ENCODE peak calls at places on chromosome 10, in five cellular contexts. One of them, this sample, is unnamed.

GRCh38 chr10:26855186-26855585 is 5.6 kb downstream of the ABI1 start:
- DNase-seq in stomach: no peak
- DNase-seq in A549: no peak
- DNase-seq in body of pancreas: no peak
- DNase-seq in uterus: no peak
- DNase-seq in this sample: no peak

GRCh38 chr10:100186253-100186780 is 488 bp upstream of the ERLIN1 start:
- DNase-seq in A549: peak; percentile 48
- DNase-seq in uterus: peak; percentile 31
- DNase-seq in body of pancreas: peak; percentile 40
- DNase-seq in stomach: no peak
- DNase-seq in this sample: no peak

GRCh38 chr10:344582-345200 is 209.4 kb downstream of the ZMYND11 start:
- DNase-seq in body of pancreas: no peak
- DNase-seq in stomach: no peak
- DNase-seq in A549: no peak
- DNase-seq in uterus: no peak
- DNase-seq in this sample: no peak

GRCh38 chr10:73998623-73999622 is 1.0 kb downstream of the VCL start:
- DNase-seq in stomach: peak; percentile 60
- DNase-seq in A549: peak; percentile 86
- DNase-seq in uterus: peak; percentile 73
- DNase-seq in body of pancreas: peak; percentile 69
- DNase-seq in this sample: peak; percentile 7

GRCh38 chr10:77637474-77637985 is at the start of gene KCNMA1:
- DNase-seq in A549: peak; percentile 51
- DNase-seq in body of pancreas: peak; percentile 15
- DNase-seq in uterus: peak; percentile 56
- DNase-seq in stomach: no peak
- DNase-seq in this sample: no peak

GRCh38 chr10:23035569-23035968 is 59.8 kb upstream of the MSRB2 start:
- DNase-seq in uterus: no peak
- DNase-seq in A549: no peak
- DNase-seq in body of pancreas: no peak
- DNase-seq in stomach: no peak
- DNase-seq in this sample: no peak

GRCh38 chr10:35208536-35208935 is 81.9 kb downstream of the CREM start:
- DNase-seq in body of pancreas: no peak
- DNase-seq in A549: no peak
- DNase-seq in uterus: no peak
- DNase-seq in stomach: no peak
- DNase-seq in this sample: peak; percentile 11

GRCh38 chr10:8057636-8058273 is 3.3 kb downstream of the GATA3 start:
- DNase-seq in stomach: no peak
- DNase-seq in A549: no peak
- DNase-seq in body of pancreas: no peak
- DNase-seq in uterus: no peak
- DNase-seq in this sample: no peak

GRCh38 chr10:67808706-67809105 is 29.3 kb downstream of the DNAJC12 start:
- DNase-seq in A549: no peak
- DNase-seq in uterus: no peak
- DNase-seq in body of pancreas: no peak
- DNase-seq in stomach: no peak
- DNase-seq in this sample: no peak

GRCh38 chr10:104706886-104707285 is 65.8 kb downstream of the SORCS3 start:
- DNase-seq in body of pancreas: no peak
- DNase-seq in uterus: no peak
- DNase-seq in A549: no peak
- DNase-seq in stomach: no peak
- DNase-seq in this sample: no peak

GRCh38 chr10:30813872-30814471 is 184.4 kb upstream of the LYZL2 start:
- DNase-seq in uterus: no peak
- DNase-seq in A549: no peak
- DNase-seq in body of pancreas: no peak
- DNase-seq in stomach: no peak
- DNase-seq in this sample: no peak

GRCh38 chr10:131818510-131819234 is 82.1 kb upstream of the PPP2R2D start:
- DNase-seq in uterus: no peak
- DNase-seq in stomach: peak; percentile 23
- DNase-seq in A549: no peak
- DNase-seq in body of pancreas: no peak
- DNase-seq in this sample: no peak

GRCh38 chr10:28118985-28119628 is 120.2 kb upstream of the ODAD2 start:
- DNase-seq in stomach: no peak
- DNase-seq in A549: no peak
- DNase-seq in body of pancreas: no peak
- DNase-seq in uterus: no peak
- DNase-seq in this sample: no peak

GRCh38 chr10:1754506-1755177 is 17.3 kb upstream of the ADARB2 start:
- DNase-seq in body of pancreas: no peak
- DNase-seq in uterus: no peak
- DNase-seq in A549: no peak
- DNase-seq in stomach: no peak
- DNase-seq in this sample: no peak

GRCh38 chr10:61888744-61889143 is 12.8 kb upstream of the ARID5B start:
- DNase-seq in body of pancreas: no peak
- DNase-seq in uterus: no peak
- DNase-seq in stomach: no peak
- DNase-seq in A549: no peak
- DNase-seq in this sample: no peak

GRCh38 chr10:100370561-100370975 is 23.5 kb downstream of the SCD start:
- DNase-seq in uterus: no peak
- DNase-seq in body of pancreas: peak; percentile 56
- DNase-seq in A549: no peak
- DNase-seq in stomach: no peak
- DNase-seq in this sample: peak; percentile 26

GRCh38 chr10:97081621-97082235 is 104.0 kb downstream of the SLIT1 start:
- DNase-seq in uterus: no peak
- DNase-seq in body of pancreas: peak; percentile 57
- DNase-seq in stomach: peak; percentile 47
- DNase-seq in A549: peak; percentile 71
- DNase-seq in this sample: no peak

GRCh38 chr10:79246606-79247275 is 100.5 kb upstream of the PPIF start:
- DNase-seq in body of pancreas: peak; percentile 54
- DNase-seq in A549: no peak
- DNase-seq in uterus: peak; percentile 75
- DNase-seq in stomach: no peak
- DNase-seq in this sample: no peak

GRCh38 chr10:90849956-90850749 is 7.7 kb downstream of the HTR7 start:
- DNase-seq in A549: no peak
- DNase-seq in stomach: no peak
- DNase-seq in body of pancreas: no peak
- DNase-seq in uterus: no peak
- DNase-seq in this sample: no peak

GRCh38 chr10:76559889-76560215 is 1077.8 kb downstream of the KCNMA1 start:
- DNase-seq in A549: no peak
- DNase-seq in stomach: no peak
- DNase-seq in body of pancreas: no peak
- DNase-seq in uterus: no peak
- DNase-seq in this sample: no peak

GRCh38 chr10:102729090-102730026 is 14.4 kb upstream of the WBP1L start:
- DNase-seq in A549: peak; percentile 90
- DNase-seq in uterus: peak; percentile 89
- DNase-seq in body of pancreas: peak; percentile 83
- DNase-seq in stomach: peak; percentile 89
- DNase-seq in this sample: no peak

GRCh38 chr10:12819071-12819470 is 182.4 kb downstream of the CCDC3 start:
- DNase-seq in A549: no peak
- DNase-seq in stomach: no peak
- DNase-seq in body of pancreas: no peak
- DNase-seq in uterus: no peak
- DNase-seq in this sample: no peak

GRCh38 chr10:11864727-11865126 is 41.6 kb downstream of the PROSER2 start:
- DNase-seq in uterus: no peak
- DNase-seq in stomach: peak; percentile 25
- DNase-seq in body of pancreas: peak; percentile 20
- DNase-seq in A549: no peak
- DNase-seq in this sample: no peak

GRCh38 chr10:104274762-104275721 is 6.1 kb downstream of the GSTO2 start:
- DNase-seq in uterus: no peak
- DNase-seq in A549: peak; percentile 80
- DNase-seq in body of pancreas: peak; percentile 59
- DNase-seq in stomach: peak; percentile 68
- DNase-seq in this sample: no peak

GRCh38 chr10:25547391-25547790 is 372.6 kb downstream of the GPR158 start:
- DNase-seq in stomach: no peak
- DNase-seq in body of pancreas: no peak
- DNase-seq in A549: no peak
- DNase-seq in uterus: no peak
- DNase-seq in this sample: no peak

GRCh38 chr10:21860718-21861117 is 142.8 kb downstream of the DNAJC1 start:
- DNase-seq in uterus: no peak
- DNase-seq in A549: no peak
- DNase-seq in body of pancreas: no peak
- DNase-seq in stomach: no peak
- DNase-seq in this sample: no peak

GRCh38 chr10:119190353-119190752 is 11.7 kb upstream of the PRDX3 start:
- DNase-seq in uterus: no peak
- DNase-seq in A549: peak; percentile 84
- DNase-seq in stomach: no peak
- DNase-seq in body of pancreas: peak; percentile 16
- DNase-seq in this sample: no peak

GRCh38 chr10:29834990-29835569 is 200.3 kb upstream of the SVIL start:
- DNase-seq in body of pancreas: no peak
- DNase-seq in A549: no peak
- DNase-seq in uterus: no peak
- DNase-seq in stomach: no peak
- DNase-seq in this sample: no peak

GRCh38 chr10:105769248-105770184 is 1128.4 kb downstream of the SORCS3 start:
- DNase-seq in A549: no peak
- DNase-seq in uterus: no peak
- DNase-seq in stomach: no peak
- DNase-seq in body of pancreas: no peak
- DNase-seq in this sample: no peak

GRCh38 chr10:130782467-130782866 is 529.1 kb downstream of the TCERG1L start:
- DNase-seq in uterus: no peak
- DNase-seq in A549: no peak
- DNase-seq in body of pancreas: no peak
- DNase-seq in stomach: no peak
- DNase-seq in this sample: no peak

GRCh38 chr10:11762706-11763500 is 20.7 kb downstream of the ECHDC3 start:
- DNase-seq in A549: no peak
- DNase-seq in stomach: no peak
- DNase-seq in uterus: no peak
- DNase-seq in body of pancreas: no peak
- DNase-seq in this sample: no peak

GRCh38 chr10:28391283-28391682 is 88.4 kb upstream of the MPP7 start:
- DNase-seq in stomach: no peak
- DNase-seq in body of pancreas: no peak
- DNase-seq in uterus: no peak
- DNase-seq in A549: no peak
- DNase-seq in this sample: no peak

GRCh38 chr10:123013456-123014419 is 4.9 kb downstream of the ACADSB start:
- DNase-seq in body of pancreas: no peak
- DNase-seq in uterus: no peak
- DNase-seq in A549: no peak
- DNase-seq in stomach: no peak
- DNase-seq in this sample: no peak

GRCh38 chr10:104080762-104081161 is 4.9 kb downstream of the COL17A1 start:
- DNase-seq in A549: peak; percentile 20
- DNase-seq in uterus: no peak
- DNase-seq in stomach: no peak
- DNase-seq in body of pancreas: peak; percentile 33
- DNase-seq in this sample: peak; percentile 6

GRCh38 chr10:132188331-132188730 is 1.6 kb downstream of the DPYSL4 start:
- DNase-seq in stomach: no peak
- DNase-seq in uterus: no peak
- DNase-seq in body of pancreas: no peak
- DNase-seq in A549: no peak
- DNase-seq in this sample: no peak

DNA sequence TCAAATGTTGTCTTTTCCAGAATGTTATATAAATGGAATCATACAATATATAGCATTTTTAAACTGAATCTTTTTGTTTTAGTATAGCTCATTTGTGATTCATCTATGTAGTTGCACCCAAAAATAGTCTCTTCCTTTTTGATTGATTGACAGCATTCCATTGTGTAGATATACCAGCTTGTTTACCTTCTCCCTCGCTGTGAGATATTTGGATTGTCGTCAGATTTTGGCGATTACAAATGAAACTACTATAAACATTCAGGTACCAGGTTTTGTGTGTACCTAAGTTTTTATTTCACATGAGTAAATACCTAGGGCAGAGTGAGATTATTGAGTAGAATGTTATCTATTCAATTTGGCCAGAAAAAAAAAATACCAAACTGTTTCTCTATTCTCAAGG is 584.7 kb upstream of the SORCS1 start:
- DNase-seq in stomach: no peak
- DNase-seq in uterus: no peak
- DNase-seq in A549: no peak
- DNase-seq in body of pancreas: no peak
- DNase-seq in this sample: no peak
- H3K9me3 ChIP-seq in stomach: no peaks in the 10 kb centered on the region
- H3K9me3 ChIP-seq in uterus: no peaks in the 10 kb centered on the region
- H3K9me3 ChIP-seq in A549: no peaks in the 10 kb centered on the region
- H3K9me3 ChIP-seq in body of pancreas: no peaks in the 10 kb centered on the region
- H3K9me3 ChIP-seq in this sample: no peaks in the 10 kb centered on the region

GRCh38 chr10:24346877-24347505 is 138.1 kb downstream of the KIAA1217 start:
- DNase-seq in uterus: no peak
- DNase-seq in body of pancreas: no peak
- DNase-seq in A549: no peak
- DNase-seq in stomach: no peak
- DNase-seq in this sample: no peak
- H3K27ac ChIP-seq in uterus: no peak overlapping the region
- H3K27ac ChIP-seq in body of pancreas: peak overlapping the region; percentile 20
- H3K27ac ChIP-seq in A549: no peak overlapping the region
- H3K27ac ChIP-seq in stomach: no peak overlapping the region
- H3K27ac ChIP-seq in this sample: no peak overlapping the region

GRCh38 chr10:110969183-110969582 is 49.8 kb downstream of the SHOC2 start:
- DNase-seq in A549: no peak
- DNase-seq in stomach: no peak
- DNase-seq in uterus: no peak
- DNase-seq in body of pancreas: no peak
- DNase-seq in this sample: no peak
- H3K9me3 ChIP-seq in A549: no peaks in the 10 kb centered on the region
- H3K9me3 ChIP-seq in stomach: no peaks in the 10 kb centered on the region
- H3K9me3 ChIP-seq in uterus: no peaks in the 10 kb centered on the region
- H3K9me3 ChIP-seq in body of pancreas: no peaks in the 10 kb centered on the region
- H3K9me3 ChIP-seq in this sample: no peaks in the 10 kb centered on the region

GRCh38 chr10:58647770-58648169 is 135.1 kb downstream of the BICC1 start:
- DNase-seq in body of pancreas: no peak
- DNase-seq in A549: no peak
- DNase-seq in stomach: no peak
- DNase-seq in uterus: no peak
- DNase-seq in this sample: no peak
- H3K27ac ChIP-seq in body of pancreas: no peak overlapping the region
- H3K27ac ChIP-seq in A549: peak overlapping the region; percentile 43
- H3K27ac ChIP-seq in stomach: no peak overlapping the region
- H3K27ac ChIP-seq in uterus: no peak overlapping the region
- H3K27ac ChIP-seq in this sample: no peak overlapping the region

GRCh38 chr10:108069096-108069495 is 904.6 kb upstream of the SORCS1 start:
- DNase-seq in uterus: no peak
- DNase-seq in stomach: no peak
- DNase-seq in A549: no peak
- DNase-seq in body of pancreas: no peak
- DNase-seq in this sample: no peak
- H3K9me3 ChIP-seq in uterus: no peaks in the 10 kb centered on the region
- H3K9me3 ChIP-seq in stomach: no peaks in the 10 kb centered on the region
- H3K9me3 ChIP-seq in A549: no peaks in the 10 kb centered on the region
- H3K9me3 ChIP-seq in body of pancreas: no peaks in the 10 kb centered on the region
- H3K9me3 ChIP-seq in this sample: no peaks in the 10 kb centered on the region

This sample was measured in effector memory CD4-positive, alpha-beta T cell.